ENCODE peak calls at places on chromosome 6, in six cellular contexts. One of them, this sample, is unnamed.
A peak's percentile ranks its signal among the peaks of the same experiment; 100 is the strongest.

GRCh38 chr6:47473791-47474351 is 3.7 kb upstream of the CD2AP start:
- DNase-seq in DMS153: no peak
- DNase-seq in HCT116: no peak
- DNase-seq in GM03348: no peak
- DNase-seq in cardiac muscle cell: no peak
- DNase-seq in natural killer cell: no peak
- DNase-seq in this sample: no peak

GRCh38 chr6:89388846-89389245 is 23.2 kb downstream of the RRAGD start:
- DNase-seq in DMS153: no peak
- DNase-seq in HCT116: no peak
- DNase-seq in GM03348: no peak
- DNase-seq in cardiac muscle cell: no peak
- DNase-seq in natural killer cell: no peak
- DNase-seq in this sample: no peak

GRCh38 chr6:33828764-33829731 is 25.2 kb upstream of the MLN start:
- DNase-seq in DMS153: no peak
- DNase-seq in HCT116: no peak
- DNase-seq in GM03348: no peak
- DNase-seq in cardiac muscle cell: peak; percentile 37
- DNase-seq in natural killer cell: no peak
- DNase-seq in this sample: no peak

GRCh38 chr6:158631678-158632537 is 12.6 kb downstream of the DYNLT1 start:
- DNase-seq in DMS153: no peak
- DNase-seq in HCT116: peak; percentile 69
- DNase-seq in GM03348: peak; percentile 79
- DNase-seq in cardiac muscle cell: no peak
- DNase-seq in natural killer cell: no peak
- DNase-seq in this sample: no peak

GRCh38 chr6:2790588-2790987 is 25.4 kb downstream of the WRNIP1 start:
- DNase-seq in DMS153: no peak
- DNase-seq in HCT116: no peak
- DNase-seq in GM03348: peak; percentile 72
- DNase-seq in cardiac muscle cell: peak; percentile 29
- DNase-seq in natural killer cell: no peak
- DNase-seq in this sample: no peak

GRCh38 chr6:106609699-106610098 is 19.6 kb downstream of the RTN4IP1 start:
- DNase-seq in DMS153: no peak
- DNase-seq in HCT116: peak; percentile 21
- DNase-seq in GM03348: no peak
- DNase-seq in cardiac muscle cell: peak; percentile 47
- DNase-seq in natural killer cell: no peak
- DNase-seq in this sample: no peak

GRCh38 chr6:2938632-2939083 is 32.7 kb downstream of the SERPINB6 start:
- DNase-seq in DMS153: no peak
- DNase-seq in HCT116: peak; percentile 86
- DNase-seq in GM03348: no peak
- DNase-seq in cardiac muscle cell: no peak
- DNase-seq in natural killer cell: no peak
- DNase-seq in this sample: no peak

GRCh38 chr6:20306491-20306890 is 94.2 kb upstream of the MBOAT1 start:
- DNase-seq in DMS153: no peak
- DNase-seq in HCT116: no peak
- DNase-seq in GM03348: no peak
- DNase-seq in cardiac muscle cell: no peak
- DNase-seq in natural killer cell: no peak
- DNase-seq in this sample: no peak

GRCh38 chr6:79170915-79171314 is 63.6 kb downstream of the HMGN3 start:
- DNase-seq in DMS153: peak; percentile 91
- DNase-seq in HCT116: no peak
- DNase-seq in GM03348: no peak
- DNase-seq in cardiac muscle cell: no peak
- DNase-seq in natural killer cell: no peak
- DNase-seq in this sample: no peak

GRCh38 chr6:170114187-170114945 is 176.5 kb downstream of the DLL1 start:
- DNase-seq in DMS153: no peak
- DNase-seq in HCT116: no peak
- DNase-seq in GM03348: no peak
- DNase-seq in cardiac muscle cell: no peak
- DNase-seq in natural killer cell: peak; percentile 6
- DNase-seq in this sample: no peak

GRCh38 chr6:144954241-144954556 is 669.1 kb downstream of the UTRN start:
- DNase-seq in DMS153: no peak
- DNase-seq in HCT116: no peak
- DNase-seq in GM03348: no peak
- DNase-seq in cardiac muscle cell: no peak
- DNase-seq in natural killer cell: no peak
- DNase-seq in this sample: no peak

GRCh38 chr6:35195120-35195780 is 18.5 kb upstream of the SCUBE3 start:
- DNase-seq in DMS153: no peak
- DNase-seq in HCT116: no peak
- DNase-seq in GM03348: no peak
- DNase-seq in cardiac muscle cell: no peak
- DNase-seq in natural killer cell: no peak
- DNase-seq in this sample: no peak

GRCh38 chr6:10429638-10430427 is 15.0 kb upstream of the TFAP2A start:
- DNase-seq in DMS153: peak; percentile 31
- DNase-seq in HCT116: no peak
- DNase-seq in GM03348: peak; percentile 55
- DNase-seq in cardiac muscle cell: peak; percentile 57
- DNase-seq in natural killer cell: no peak
- DNase-seq in this sample: no peak

GRCh38 chr6:112562348-112563220 is 215.5 kb downstream of the RFPL4B start:
- DNase-seq in DMS153: no peak
- DNase-seq in HCT116: no peak
- DNase-seq in GM03348: no peak
- DNase-seq in cardiac muscle cell: no peak
- DNase-seq in natural killer cell: no peak
- DNase-seq in this sample: no peak

This sample was measured in T follicular helper cell.